ENCODE peak calls at places on chromosomes 2 and 18, in six cellular contexts. W is Peyer's patch, U is WTC11, O is AG09309, I is cardiac muscle cell, Q is MCF 10A. T is an unnamed sample.

GRCh38 chr2:141728142-141728541 is 402.7 kb downstream of the LRP1B start:
- DNase-seq in W (no peak), U (no peak), O (no peak), I (no peak), Q (no peak), T (no peak)

GRCh38 chr2:58871469-58872142 is 630.5 kb upstream of the FANCL start:
- DNase-seq in W (no peak), U (no peak), O (no peak), I (no peak), Q (peak; percentile 18), T (no peak)

GRCh38 chr2:34229998-34230397 is 630.9 kb upstream of the FAM98A start:
- DNase-seq in W (no peak), U (no peak), O (no peak), I (no peak), Q (no peak), T (no peak)

GRCh38 chr2:201440182-201440581 is 11.1 kb downstream of the TRAK2 start:
- DNase-seq in W (no peak), U (no peak), O (no peak), I (peak; percentile 83), Q (peak; percentile 13), T (no peak)

GRCh38 chr2:223051580-223052375 is at the start of gene KCNE4:
- DNase-seq in W (no peak), U (no peak), O (no peak), I (no peak), Q (no peak), T (no peak)

GRCh38 chr2:37367984-37368383 is 23.6 kb downstream of the QPCT start:
- DNase-seq in W (no peak), U (no peak), O (no peak), I (no peak), Q (no peak), T (no peak)

GRCh38 chr2:99066602-99067001 is 74.9 kb upstream of the C2orf15 start:
- DNase-seq in W (peak; percentile 54), U (no peak), O (peak; percentile 16), I (peak; percentile 56), Q (peak; percentile 50), T (no peak)

GRCh38 chr2:34851804-34852203 is 1252.7 kb upstream of the FAM98A start:
- DNase-seq in W (no peak), U (no peak), O (no peak), I (no peak), Q (no peak), T (no peak)

GRCh38 chr18:3248670-3249359 is 1.2 kb downstream of the MYL12A start:
- DNase-seq in W (peak; percentile 73), U (no peak), O (no peak), I (no peak), Q (peak; percentile 74), T (no peak)

GRCh38 chr2:165720526-165720925 is 73.5 kb downstream of the GALNT3 start:
- DNase-seq in W (no peak), U (no peak), O (peak; percentile 86), I (no peak), Q (no peak), T (no peak)

GRCh38 chr2:23235292-23235691 is 149.7 kb upstream of the KLHL29 start:
- DNase-seq in W (no peak), U (no peak), O (no peak), I (no peak), Q (peak; percentile 31), T (no peak)

GRCh38 chr2:178846458-178846802 is 39.2 kb upstream of the TTN start:
- DNase-seq in W (no peak), U (no peak), O (no peak), I (no peak), Q (no peak), T (no peak)

GRCh38 chr2:111704246-111704645 is 179.7 kb downstream of the ANAPC1 start:
- DNase-seq in W (no peak), U (no peak), O (no peak), I (no peak), Q (peak; percentile 78), T (no peak)

GRCh38 chr2:219073413-219074129 is 12.8 kb upstream of the IHH start:
- DNase-seq in W (peak; percentile 72), U (peak; percentile 66), O (peak; percentile 38), I (peak; percentile 88), Q (peak; percentile 57), T (peak; percentile 35)

GRCh38 chr18:46199515-46200147 is 95.4 kb downstream of the HAUS1 start:
- DNase-seq in W (no peak), U (no peak), O (no peak), I (no peak), Q (peak; percentile 54), T (no peak)

GRCh38 chr2:82636411-82637020 is 1822.6 kb downstream of the SUCLG1 start:
- DNase-seq in W (no peak), U (no peak), O (no peak), I (no peak), Q (peak; percentile 77), T (no peak)

GRCh38 chr2:190507135-190507534 is 27.4 kb downstream of the NEMP2 start:
- DNase-seq in W (no peak), U (no peak), O (no peak), I (no peak), Q (no peak), T (no peak)

GRCh38 chr2:197264332-197264731 is 46.2 kb downstream of the ANKRD44 start:
- DNase-seq in W (no peak), U (no peak), O (no peak), I (no peak), Q (no peak), T (no peak)

GRCh38 chr18:64993695-64994094 is 757.1 kb upstream of the CDH7 start:
- DNase-seq in W (no peak), U (no peak), O (no peak), I (peak; percentile 37), Q (no peak), T (no peak)

GRCh38 chr2:119011162-119011909 is 69.3 kb downstream of the MARCO start:
- DNase-seq in W (peak; percentile 41), U (peak; percentile 82), O (no peak), I (peak; percentile 84), Q (no peak), T (peak; percentile 74)

GRCh38 chr2:19725392-19725791 is 176.4 kb downstream of the TTC32 start:
- DNase-seq in W (no peak), U (no peak), O (no peak), I (no peak), Q (no peak), T (no peak)

GRCh38 chr18:13099113-13099512 is 108.0 kb downstream of the CEP192 start:
- DNase-seq in W (no peak), U (no peak), O (no peak), I (no peak), Q (no peak), T (no peak)

GRCh38 chr2:183242937-183243336 is 118.7 kb downstream of the NUP35 start:
- DNase-seq in W (no peak), U (no peak), O (no peak), I (peak; percentile 27), Q (peak; percentile 43), T (no peak)

DNA sequence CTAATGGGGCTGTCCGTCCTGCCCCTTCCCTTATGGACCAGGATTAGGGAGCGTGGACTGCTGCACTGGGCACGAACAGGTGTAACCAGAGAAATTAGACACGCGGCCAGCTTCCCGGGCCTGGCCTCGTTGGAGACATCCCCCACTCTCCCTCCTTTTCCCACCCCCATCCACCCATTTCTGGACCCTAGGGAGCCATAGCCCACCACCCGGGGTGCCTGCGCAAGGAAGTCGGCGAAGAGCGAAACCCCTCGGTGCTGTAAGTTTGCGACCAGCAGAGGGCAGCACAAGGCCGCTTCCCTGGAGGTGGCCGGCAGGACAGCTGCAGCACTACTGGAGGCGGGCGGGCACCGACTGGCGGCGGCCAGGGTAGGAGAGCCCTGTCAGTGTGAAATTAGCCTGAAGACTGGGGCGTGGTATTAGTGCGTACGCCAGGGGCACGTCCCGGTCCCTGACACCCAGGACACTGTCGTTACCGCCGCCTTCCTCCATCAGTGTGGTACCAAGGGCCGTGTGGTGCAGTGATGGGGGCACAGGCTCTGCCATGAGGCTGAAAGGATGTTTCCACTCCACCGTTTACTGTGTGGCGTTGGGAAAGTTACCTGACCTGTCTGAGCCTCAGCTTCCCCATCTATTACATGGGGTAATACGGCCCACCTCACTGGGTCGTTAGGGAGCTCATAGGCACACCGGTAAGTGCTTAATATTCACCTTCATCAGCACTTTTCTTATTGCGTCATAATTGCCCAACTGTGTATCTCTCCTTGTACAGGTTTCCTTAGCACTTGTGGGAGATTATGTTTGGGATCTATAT is 36.0 kb upstream of the CD207 start:
- DNase-seq in W (peak; percentile 92), U (peak; percentile 95), O (peak; percentile 28), I (peak; percentile 88), Q (peak; percentile 75), T (peak; percentile 97)
- TF ChIP-seq CTCF in W (peak; percentile 87), U (peak; percentile 79), O (peak; percentile 97), I (peak; percentile 70), Q (peak; percentile 92), T (peak; percentile 96)

DNA sequence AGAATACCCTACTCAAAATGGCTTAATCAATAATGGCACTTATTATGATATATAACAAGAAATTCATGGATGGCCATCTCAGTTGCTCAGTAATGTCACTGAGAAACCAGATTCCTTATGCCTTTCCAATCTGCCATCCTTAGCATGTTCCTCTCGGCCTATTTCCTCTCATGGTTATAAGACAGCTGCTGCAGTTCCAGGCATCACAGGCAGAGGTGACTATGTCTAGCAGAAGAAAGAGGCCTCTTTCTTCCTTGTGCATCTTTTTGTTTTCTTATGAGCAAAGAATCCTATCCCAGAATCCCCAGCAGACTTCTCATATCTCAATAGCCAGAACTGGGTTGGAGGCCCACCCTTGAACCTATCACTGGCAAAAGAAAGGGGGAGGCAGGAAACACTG is 310.6 kb upstream of the SPRED2 start:
- DNase-seq in W (no peak), U (no peak), O (no peak), I (no peak), Q (no peak), T (no peak)
- TF ChIP-seq CTCF in W (no peak), U (no peak), O (no peak), I (no peak), Q (no peak), T (peak; percentile 37)

GRCh38 chr18:8366070-8366469 is 243.2 kb upstream of the RAB12 start:
- DNase-seq in W (no peak), U (no peak), O (no peak), I (no peak), Q (no peak), T (no peak)

GRCh38 chr18:8366656-8367055 is 242.6 kb upstream of the RAB12 start:
- DNase-seq in W (no peak), U (no peak), O (no peak), I (no peak), Q (no peak), T (no peak)

GRCh38 chr18:8365528-8365927 is 243.7 kb upstream of the RAB12 start:
- DNase-seq in W (no peak), U (no peak), O (no peak), I (no peak), Q (no peak), T (no peak)

GRCh38 chr18:8368490-8369217 is 240.6 kb upstream of the RAB12 start:
- DNase-seq in W (no peak), U (no peak), O (no peak), I (no peak), Q (no peak), T (no peak)

GRCh38 chr18:8367217-8367988 is 241.8 kb upstream of the RAB12 start:
- DNase-seq in W (no peak), U (peak; percentile 82), O (no peak), I (peak; percentile 77), Q (no peak), T (peak; percentile 50)
- TF ChIP-seq CTCF in W (peak; percentile 28), U (no peak), O (peak; percentile 32), I (peak; percentile 70), Q (peak; percentile 16), T (peak; percentile 72)

DNA sequence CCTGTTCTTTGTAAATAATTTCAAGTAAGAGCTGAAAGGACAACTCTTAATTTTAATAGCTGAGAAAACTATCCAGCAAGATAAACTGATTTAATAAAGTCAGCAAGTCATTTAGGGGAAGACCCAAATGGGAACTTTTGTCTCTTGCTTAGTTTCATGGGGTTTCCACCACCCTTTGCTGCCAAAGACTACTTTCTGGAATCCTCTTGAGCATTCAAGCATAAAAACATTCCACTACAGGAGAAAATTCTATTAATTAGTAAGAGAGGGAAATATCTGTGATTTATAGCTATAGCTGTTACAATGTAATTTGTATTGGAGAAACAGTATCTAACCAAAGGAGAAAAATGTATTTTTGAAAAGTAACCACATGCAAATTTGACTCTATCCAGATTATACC is 20.6 kb downstream of the EFEMP1 start:
- DNase-seq in W (no peak), U (no peak), O (no peak), I (no peak), Q (no peak), T (no peak)
- TF ChIP-seq CTCF in W (no peak), U (no peak), O (no peak), I (no peak), Q (no peak), T (no peak)